ENCODE peak calls at places on chromosomes 3 and 15, in nine cellular contexts. One of them, this sample, is unnamed.

GRCh38 chr3:139132976-139133375 is 88.3 kb upstream of the PRR23C start:
- DNase-seq in GM13976: no peak
- DNase-seq in RPMI8226: no peak
- DNase-seq in A172: no peak
- DNase-seq in ELF-1: no peak
- DNase-seq in iPS DF 6.9: no peak
- DNase-seq in NCI-H82: peak
- DNase-seq in caudate nucleus: no peak
- DNase-seq in hypothalamus: no peak
- DNase-seq in this sample: no peak

GRCh38 chr15:88603885-88604284 is 17.3 kb upstream of the AEN start:
- DNase-seq in hypothalamus: no peak
- DNase-seq in A172: no peak
- DNase-seq in caudate nucleus: no peak
- DNase-seq in NCI-H82: peak
- DNase-seq in iPS DF 6.9: no peak
- DNase-seq in ELF-1: no peak
- DNase-seq in RPMI8226: no peak
- DNase-seq in GM13976: no peak
- DNase-seq in this sample: no peak

GRCh38 chr3:186286114-186286513 is 75.9 kb downstream of the DGKG start:
- DNase-seq in caudate nucleus: no peak
- DNase-seq in iPS DF 6.9: no peak
- DNase-seq in hypothalamus: no peak
- DNase-seq in A172: peak
- DNase-seq in RPMI8226: no peak
- DNase-seq in NCI-H82: no peak
- DNase-seq in GM13976: no peak
- DNase-seq in ELF-1: no peak
- DNase-seq in this sample: peak

GRCh38 chr3:195863121-195864061 is 45.0 kb downstream of the TNK2 start:
- DNase-seq in GM13976: peak
- DNase-seq in hypothalamus: peak
- DNase-seq in ELF-1: peak
- DNase-seq in RPMI8226: peak
- DNase-seq in caudate nucleus: peak
- DNase-seq in iPS DF 6.9: no peak
- DNase-seq in NCI-H82: peak
- DNase-seq in A172: peak
- DNase-seq in this sample: peak

GRCh38 chr15:77507151-77507847 is 86.6 kb downstream of the HMG20A start:
- DNase-seq in A172: no peak
- DNase-seq in hypothalamus: no peak
- DNase-seq in GM13976: no peak
- DNase-seq in ELF-1: peak
- DNase-seq in RPMI8226: peak
- DNase-seq in caudate nucleus: no peak
- DNase-seq in iPS DF 6.9: no peak
- DNase-seq in NCI-H82: no peak
- DNase-seq in this sample: no peak

GRCh38 chr3:1183320-1184048 is 90.7 kb downstream of the CNTN6 start:
- DNase-seq in iPS DF 6.9: no peak
- DNase-seq in NCI-H82: no peak
- DNase-seq in GM13976: no peak
- DNase-seq in RPMI8226: no peak
- DNase-seq in ELF-1: no peak
- DNase-seq in hypothalamus: no peak
- DNase-seq in caudate nucleus: no peak
- DNase-seq in A172: peak
- DNase-seq in this sample: peak

GRCh38 chr15:90774731-90775521 is 57.8 kb downstream of the BLM start:
- DNase-seq in GM13976: no peak
- DNase-seq in hypothalamus: no peak
- DNase-seq in ELF-1: no peak
- DNase-seq in A172: peak
- DNase-seq in NCI-H82: no peak
- DNase-seq in RPMI8226: no peak
- DNase-seq in caudate nucleus: no peak
- DNase-seq in iPS DF 6.9: no peak
- DNase-seq in this sample: peak

GRCh38 chr3:99918720-99919119 is 101.1 kb downstream of the CMSS1 start:
- DNase-seq in ELF-1: no peak
- DNase-seq in NCI-H82: no peak
- DNase-seq in A172: no peak
- DNase-seq in RPMI8226: no peak
- DNase-seq in iPS DF 6.9: no peak
- DNase-seq in hypothalamus: no peak
- DNase-seq in GM13976: no peak
- DNase-seq in caudate nucleus: no peak
- DNase-seq in this sample: no peak

GRCh38 chr3:172089250-172089649 is 49.9 kb downstream of the FNDC3B start:
- DNase-seq in RPMI8226: no peak
- DNase-seq in hypothalamus: no peak
- DNase-seq in GM13976: no peak
- DNase-seq in iPS DF 6.9: no peak
- DNase-seq in ELF-1: no peak
- DNase-seq in NCI-H82: no peak
- DNase-seq in A172: peak
- DNase-seq in caudate nucleus: no peak
- DNase-seq in this sample: peak

GRCh38 chr3:157531771-157532170 is 28.6 kb upstream of the VEPH1 start:
- DNase-seq in ELF-1: no peak
- DNase-seq in GM13976: no peak
- DNase-seq in NCI-H82: no peak
- DNase-seq in hypothalamus: no peak
- DNase-seq in caudate nucleus: no peak
- DNase-seq in RPMI8226: no peak
- DNase-seq in iPS DF 6.9: no peak
- DNase-seq in A172: no peak
- DNase-seq in this sample: no peak

GRCh38 chr15:65194826-65195541 is 9.8 kb upstream of the CLPX start:
- DNase-seq in iPS DF 6.9: no peak
- DNase-seq in RPMI8226: no peak
- DNase-seq in A172: no peak
- DNase-seq in caudate nucleus: no peak
- DNase-seq in hypothalamus: no peak
- DNase-seq in GM13976: no peak
- DNase-seq in NCI-H82: no peak
- DNase-seq in ELF-1: no peak
- DNase-seq in this sample: peak

GRCh38 chr15:41951571-41951970 is 20.8 kb downstream of the EHD4 start:
- DNase-seq in hypothalamus: no peak
- DNase-seq in iPS DF 6.9: no peak
- DNase-seq in A172: no peak
- DNase-seq in GM13976: no peak
- DNase-seq in RPMI8226: no peak
- DNase-seq in caudate nucleus: no peak
- DNase-seq in NCI-H82: no peak
- DNase-seq in ELF-1: no peak
- DNase-seq in this sample: no peak

GRCh38 chr15:33007295-33007855 is 187.1 kb downstream of the FMN1 start:
- DNase-seq in NCI-H82: peak
- DNase-seq in RPMI8226: peak
- DNase-seq in GM13976: no peak
- DNase-seq in A172: peak
- DNase-seq in iPS DF 6.9: peak
- DNase-seq in ELF-1: peak
- DNase-seq in caudate nucleus: no peak
- DNase-seq in hypothalamus: no peak
- DNase-seq in this sample: peak

GRCh38 chr15:36951747-36952247 is 148.6 kb downstream of the MEIS2 start:
- DNase-seq in iPS DF 6.9: no peak
- DNase-seq in RPMI8226: no peak
- DNase-seq in hypothalamus: no peak
- DNase-seq in NCI-H82: no peak
- DNase-seq in GM13976: no peak
- DNase-seq in A172: peak
- DNase-seq in caudate nucleus: no peak
- DNase-seq in ELF-1: peak
- DNase-seq in this sample: peak

GRCh38 chr3:42711491-42712343 is 9.1 kb upstream of the HHATL start:
- DNase-seq in GM13976: no peak
- DNase-seq in hypothalamus: no peak
- DNase-seq in A172: no peak
- DNase-seq in RPMI8226: no peak
- DNase-seq in caudate nucleus: no peak
- DNase-seq in ELF-1: peak
- DNase-seq in iPS DF 6.9: no peak
- DNase-seq in NCI-H82: no peak
- DNase-seq in this sample: no peak

GRCh38 chr3:123150449-123150954 is 51.2 kb upstream of the SEC22A start:
- DNase-seq in NCI-H82: peak
- DNase-seq in RPMI8226: no peak
- DNase-seq in hypothalamus: no peak
- DNase-seq in A172: no peak
- DNase-seq in ELF-1: no peak
- DNase-seq in caudate nucleus: no peak
- DNase-seq in GM13976: no peak
- DNase-seq in iPS DF 6.9: no peak
- DNase-seq in this sample: no peak

GRCh38 chr3:42814914-42815507 is 5.8 kb downstream of the ACKR2 start:
- DNase-seq in caudate nucleus: no peak
- DNase-seq in NCI-H82: peak
- DNase-seq in RPMI8226: no peak
- DNase-seq in ELF-1: no peak
- DNase-seq in GM13976: no peak
- DNase-seq in A172: no peak
- DNase-seq in iPS DF 6.9: no peak
- DNase-seq in hypothalamus: no peak
- DNase-seq in this sample: no peak

This sample was measured in AG10803.